ENCODE peak calls at places on chromosomes 12 and 14, in seven cellular contexts. A is thoracic aorta, L is cardiac muscle cell, Y is AG04450, X is uterus, O is left lung, M is GM06990. E is an unnamed sample. For H3K27me3, the result is how much of the 10 kb centered on the place peaks cover.

GRCh38 chr14:90421001-90421580 is 24.3 kb downstream of the CALM1 start:
- DNase-seq in A (no peak), L (no peak), Y (no peak), X (no peak), O (no peak), M (no peak), E (no peak)

GRCh38 chr12:12010277-12011031 is 60.3 kb upstream of the BCL2L14 start:
- DNase-seq in A (no peak), L (no peak), Y (no peak), X (no peak), O (peak), M (peak), E (peak)

GRCh38 chr14:102775855-102776760 is 1.1 kb upstream of the TRAF3 start:
- DNase-seq in A (no peak), L (peak), Y (no peak), X (peak), O (no peak), M (peak), E (no peak)

GRCh38 chr12:132319991-132320570 is 9.3 kb downstream of the GALNT9 start:
- DNase-seq in A (no peak), L (no peak), Y (no peak), X (no peak), O (no peak), M (no peak), E (no peak)

GRCh38 chr14:24712909-24713308 is 78.9 kb upstream of the GZMB start:
- DNase-seq in A (no peak), L (no peak), Y (no peak), X (no peak), O (no peak), M (no peak), E (no peak)

GRCh38 chr12:41636658-41637057 is 448.5 kb downstream of the PDZRN4 start:
- DNase-seq in A (no peak), L (no peak), Y (no peak), X (no peak), O (no peak), M (no peak), E (no peak)

GRCh38 chr12:108622425-108622824 is 11.3 kb downstream of the SELPLG start:
- DNase-seq in A (no peak), L (no peak), Y (no peak), X (no peak), O (no peak), M (no peak), E (no peak)

GRCh38 chr12:56957229-56958052 is at the start of gene RDH16:
- DNase-seq in A (no peak), L (no peak), Y (no peak), X (no peak), O (no peak), M (no peak), E (no peak)

GRCh38 chr12:97368462-97369150 is 94.0 kb upstream of the RMST start:
- DNase-seq in A (no peak), L (peak), Y (no peak), X (no peak), O (no peak), M (no peak), E (no peak)

GRCh38 chr14:95026851-95027463 is 130.4 kb downstream of the DICER1 start:
- DNase-seq in A (no peak), L (no peak), Y (no peak), X (no peak), O (no peak), M (no peak), E (no peak)

GRCh38 chr12:108616941-108617858 is 16.5 kb downstream of the SELPLG start:
- DNase-seq in A (no peak), L (no peak), Y (no peak), X (no peak), O (peak), M (peak), E (no peak)

GRCh38 chr12:30134229-30134628 is 350.5 kb upstream of the TMTC1 start:
- DNase-seq in A (no peak), L (peak), Y (no peak), X (no peak), O (no peak), M (no peak), E (no peak)

GRCh38 chr14:100568164-100568997 is 18.8 kb downstream of the BEGAIN start:
- DNase-seq in A (no peak), L (no peak), Y (no peak), X (no peak), O (no peak), M (no peak), E (no peak)

GRCh38 chr12:114241973-114242434 is 163.9 kb downstream of the TBX5 start:
- DNase-seq in A (no peak), L (no peak), Y (no peak), X (no peak), O (no peak), M (no peak), E (no peak)

GRCh38 chr14:70624972-70625371 is 16.7 kb upstream of the TTC9 start:
- DNase-seq in A (no peak), L (no peak), Y (no peak), X (no peak), O (no peak), M (no peak), E (no peak)

GRCh38 chr14:106691601-106692291 is 1165.4 kb downstream of the TMEM121 start:
- DNase-seq in A (no peak), L (no peak), Y (no peak), X (no peak), O (peak), M (peak), E (no peak)

GRCh38 chr12:109611223-109611622 is 37.6 kb downstream of the MVK start:
- DNase-seq in A (no peak), L (no peak), Y (no peak), X (no peak), O (no peak), M (no peak), E (no peak)

GRCh38 chr12:116517431-116518045 is 41.6 kb upstream of the MAP1LC3B2 start:
- DNase-seq in A (no peak), L (no peak), Y (no peak), X (no peak), O (no peak), M (no peak), E (no peak)

GRCh38 chr12:47029903-47030302 is 49.5 kb upstream of the PCED1B start:
- DNase-seq in A (no peak), L (no peak), Y (no peak), X (no peak), O (no peak), M (no peak), E (no peak)

GRCh38 chr12:69616025-69616424 is 5.3 kb upstream of the LRRC10 start:
- DNase-seq in A (no peak), L (no peak), Y (no peak), X (no peak), O (no peak), M (no peak), E (no peak)

GRCh38 chr14:72420749-72421452 is 473.0 kb downstream of the DPF3 start:
- DNase-seq in A (no peak), L (peak), Y (peak), X (peak), O (peak), M (no peak), E (no peak)

GRCh38 chr14:24076302-24076601 is 4.9 kb downstream of the CPNE6 start:
- DNase-seq in A (no peak), L (no peak), Y (no peak), X (no peak), O (no peak), M (no peak), E (no peak)

GRCh38 chr14:100586153-100586519 is 1.1 kb downstream of the BEGAIN start:
- DNase-seq in A (no peak), L (no peak), Y (no peak), X (no peak), O (no peak), M (no peak), E (no peak)

GRCh38 chr12:19778111-19778688 is 338.9 kb downstream of the AEBP2 start:
- DNase-seq in A (no peak), L (no peak), Y (no peak), X (no peak), O (no peak), M (no peak), E (no peak)

GRCh38 chr12:28191690-28192089 is 1.4 kb downstream of the CCDC91 start:
- DNase-seq in A (no peak), L (no peak), Y (no peak), X (no peak), O (no peak), M (no peak), E (no peak)

GRCh38 chr14:101126376-101127130 is 223.0 kb upstream of the RTL1 start:
- DNase-seq in A (no peak), L (no peak), Y (no peak), X (no peak), O (no peak), M (no peak), E (no peak)

GRCh38 chr12:121223947-121224285 is 14.0 kb downstream of the P2RX4 start:
- DNase-seq in A (no peak), L (no peak), Y (no peak), X (no peak), O (no peak), M (no peak), E (no peak)

GRCh38 chr12:121224591-121224990 is 14.7 kb downstream of the P2RX4 start:
- DNase-seq in A (no peak), L (no peak), Y (no peak), X (no peak), O (no peak), M (no peak), E (no peak)

GRCh38 chr12:121222847-121223246 is 12.9 kb downstream of the P2RX4 start:
- DNase-seq in A (no peak), L (no peak), Y (no peak), X (no peak), O (no peak), M (no peak), E (no peak)

GRCh38 chr12:121226399-121226798 is 16.5 kb downstream of the P2RX4 start:
- DNase-seq in A (no peak), L (no peak), Y (no peak), X (no peak), O (no peak), M (no peak), E (no peak)

DNA sequence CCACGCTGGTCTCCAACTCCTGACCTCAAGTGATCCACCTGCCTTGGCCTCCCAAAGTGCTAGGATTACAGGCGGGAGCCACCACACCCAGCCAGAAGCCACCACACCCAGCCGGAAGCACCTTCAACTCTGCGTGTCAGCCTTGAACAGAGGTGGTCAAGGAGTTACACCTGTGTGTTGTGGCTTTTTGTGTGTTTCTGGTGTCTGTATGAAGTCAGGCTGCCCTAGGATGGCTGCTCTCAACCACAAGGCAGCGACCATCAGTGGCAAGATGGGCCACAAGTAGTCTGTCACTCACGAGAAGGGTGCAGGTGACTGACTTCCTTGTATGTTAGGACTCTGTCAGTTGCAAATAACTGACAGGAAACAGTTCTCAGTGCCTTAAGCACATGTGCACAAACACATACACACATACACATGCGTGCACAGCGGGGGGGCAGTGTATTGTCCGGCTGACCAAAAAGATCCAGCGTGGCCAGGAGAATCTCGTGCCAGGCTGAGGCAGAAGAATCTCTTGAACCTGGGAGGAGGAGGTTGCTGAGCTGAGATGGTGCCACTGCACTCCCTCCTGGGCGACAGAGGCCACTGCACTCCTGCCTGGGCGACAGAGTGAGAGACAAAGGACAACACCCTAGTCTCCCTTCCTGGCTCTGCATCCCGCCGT is 13.5 kb downstream of the P2RX4 start:
- DNase-seq in A (no peak), L (no peak), Y (no peak), X (no peak), O (no peak), M (no peak), E (no peak)
- TF ChIP-seq CTCF in A (no peak), L (no peak), Y (peak), X (no peak), O (no peak), M (peak), E (peak)

GRCh38 chr12:102957339-102958050 is at the start of gene ASCL1:
- DNase-seq in A (no peak), L (peak), Y (no peak), X (no peak), O (no peak), M (peak), E (no peak)
- H3K27me3 ChIP-seq in A (under half), L (half or more), Y (under half), X (under half), O (half or more), M (under half), E (half or more)

DNA sequence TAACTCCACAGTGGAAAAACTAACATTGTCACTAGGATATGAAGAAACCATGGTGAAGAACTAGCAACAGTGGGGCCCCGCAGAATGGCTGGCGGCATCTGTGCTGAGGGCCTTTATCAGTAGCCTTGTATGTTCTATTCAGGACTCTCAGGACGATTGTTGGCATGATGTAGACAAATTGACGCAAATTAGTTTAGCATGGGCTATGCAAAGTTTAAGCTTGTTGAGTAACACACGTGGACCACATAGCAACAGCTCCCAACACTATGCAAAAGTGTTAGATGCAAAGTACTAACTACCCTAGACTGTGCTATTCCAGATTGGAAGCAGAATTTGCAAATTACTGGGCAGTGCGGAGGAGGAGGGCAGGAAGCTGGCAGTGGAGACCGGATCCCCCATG is 38.2 kb upstream of the TMEM263 start:
- DNase-seq in A (no peak), L (peak), Y (no peak), X (no peak), O (no peak), M (no peak), E (no peak)
- H3K4me3 ChIP-seq in A (no peak), L (no peak), Y (no peak), X (no peak), O (no peak), M (no peak), E (no peak)

DNA sequence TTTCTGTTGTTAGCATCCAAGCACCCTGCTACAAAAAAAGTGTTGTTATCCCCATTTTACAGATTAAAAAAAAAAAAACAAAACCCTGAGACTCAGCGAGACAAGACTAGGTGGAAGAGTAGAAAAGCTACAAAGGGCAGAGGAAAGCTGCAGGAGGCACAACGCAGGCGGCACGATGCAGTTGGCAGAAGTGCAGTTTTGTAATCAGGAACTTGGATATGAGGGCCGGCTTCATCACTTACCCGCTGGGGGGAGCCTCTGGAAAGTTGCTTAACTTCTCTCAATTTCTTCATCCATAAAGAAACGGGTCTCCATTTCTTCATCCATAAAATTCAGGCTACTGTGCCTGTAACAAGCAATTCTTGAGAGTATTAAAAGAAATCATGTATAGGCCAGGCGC is 33.2 kb upstream of the CCDC60 start:
- DNase-seq in A (no peak), L (no peak), Y (no peak), X (no peak), O (no peak), M (no peak), E (no peak)
- TF ChIP-seq CTCF in A (no peak), L (no peak), Y (no peak), X (no peak), O (no peak), M (no peak), E (no peak)

DNA sequence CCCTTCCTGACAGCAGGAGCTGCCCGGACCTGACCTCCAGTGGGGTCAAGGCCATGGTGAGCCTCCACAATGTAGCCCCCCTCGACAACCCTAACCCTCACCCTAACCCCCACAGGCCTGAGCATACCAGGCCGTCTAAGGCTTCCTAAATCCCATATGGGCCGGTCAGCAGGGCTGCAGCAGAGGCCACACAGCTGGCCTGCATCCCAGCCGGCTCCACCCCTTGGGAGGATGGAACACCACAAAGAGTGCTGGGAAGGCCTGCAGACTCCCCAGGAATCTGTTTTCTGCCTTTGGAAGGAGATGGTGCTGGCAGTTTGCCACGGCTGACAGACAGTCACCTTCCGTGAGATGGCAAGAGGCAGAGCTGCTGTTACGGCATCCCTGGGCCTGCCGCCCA is 2.8 kb downstream of the TMEM179 start:
- DNase-seq in A (no peak), L (no peak), Y (no peak), X (no peak), O (peak), M (no peak), E (no peak)
- H3K27me3 ChIP-seq in A (under half), L (under half), Y (under half), X (under half), O (under half), M (under half), E (under half)